ENCODE peak calls at places on chromosomes 4 and X, in seven cellular contexts. One of them, this sample, is unnamed.
A peak's percentile ranks its signal among the peaks of the same experiment; 100 is the strongest.

GRCh38 chr4:12679217-12679616 is 804.9 kb downstream of the RAB28 start:
- DNase-seq in tibial nerve: no peak
- DNase-seq in A549: no peak
- DNase-seq in H1: no peak
- DNase-seq in esophagus muscularis mucosa: no peak
- DNase-seq in stomach: no peak
- DNase-seq in upper lobe of left lung: no peak
- DNase-seq in this sample: no peak

GRCh38 chrX:17414839-17415238 is 39.8 kb downstream of the NHS start:
- DNase-seq in tibial nerve: no peak
- DNase-seq in A549: no peak
- DNase-seq in H1: no peak
- DNase-seq in esophagus muscularis mucosa: no peak
- DNase-seq in stomach: peak; percentile 50
- DNase-seq in upper lobe of left lung: no peak
- DNase-seq in this sample: peak; percentile 18

GRCh38 chr4:78446607-78447006 is 105.0 kb upstream of the ANXA3 start:
- DNase-seq in tibial nerve: no peak
- DNase-seq in A549: no peak
- DNase-seq in H1: no peak
- DNase-seq in esophagus muscularis mucosa: no peak
- DNase-seq in stomach: no peak
- DNase-seq in upper lobe of left lung: no peak
- DNase-seq in this sample: no peak

GRCh38 chr4:120304801-120305200 is 238.2 kb upstream of the MAD2L1 start:
- DNase-seq in tibial nerve: no peak
- DNase-seq in A549: no peak
- DNase-seq in H1: no peak
- DNase-seq in esophagus muscularis mucosa: no peak
- DNase-seq in stomach: no peak
- DNase-seq in upper lobe of left lung: no peak
- DNase-seq in this sample: no peak

GRCh38 chr4:112318239-112319142 is 21.3 kb downstream of the ALPK1 start:
- DNase-seq in tibial nerve: no peak
- DNase-seq in A549: no peak
- DNase-seq in H1: no peak
- DNase-seq in esophagus muscularis mucosa: peak; percentile 68
- DNase-seq in stomach: no peak
- DNase-seq in upper lobe of left lung: no peak
- DNase-seq in this sample: no peak

GRCh38 chr4:109440948-109441347 is 7.3 kb downstream of the SEC24B start:
- DNase-seq in tibial nerve: no peak
- DNase-seq in A549: no peak
- DNase-seq in H1: no peak
- DNase-seq in esophagus muscularis mucosa: no peak
- DNase-seq in stomach: no peak
- DNase-seq in upper lobe of left lung: no peak
- DNase-seq in this sample: no peak

GRCh38 chr4:7480423-7480822 is 45.7 kb upstream of the PSAPL1 start:
- DNase-seq in tibial nerve: no peak
- DNase-seq in A549: no peak
- DNase-seq in H1: no peak
- DNase-seq in esophagus muscularis mucosa: no peak
- DNase-seq in stomach: no peak
- DNase-seq in upper lobe of left lung: no peak
- DNase-seq in this sample: no peak

GRCh38 chrX:39167791-39168190 is 366.5 kb downstream of the MID1IP1 start:
- DNase-seq in tibial nerve: no peak
- DNase-seq in A549: no peak
- DNase-seq in H1: no peak
- DNase-seq in esophagus muscularis mucosa: no peak
- DNase-seq in stomach: no peak
- DNase-seq in upper lobe of left lung: no peak
- DNase-seq in this sample: no peak

GRCh38 chr4:80219301-80220025 is 22.2 kb downstream of the PRDM8 start:
- DNase-seq in tibial nerve: no peak
- DNase-seq in A549: no peak
- DNase-seq in H1: no peak
- DNase-seq in esophagus muscularis mucosa: no peak
- DNase-seq in stomach: no peak
- DNase-seq in upper lobe of left lung: no peak
- DNase-seq in this sample: no peak

GRCh38 chr4:2291705-2292651 is 30.1 kb upstream of the MXD4 start:
- DNase-seq in tibial nerve: no peak
- DNase-seq in A549: no peak
- DNase-seq in H1: no peak
- DNase-seq in esophagus muscularis mucosa: no peak
- DNase-seq in stomach: no peak
- DNase-seq in upper lobe of left lung: peak; percentile 11
- DNase-seq in this sample: peak; percentile 25

GRCh38 chrX:123550829-123551228 is 182.0 kb downstream of the THOC2 start:
- DNase-seq in tibial nerve: no peak
- DNase-seq in A549: no peak
- DNase-seq in H1: no peak
- DNase-seq in esophagus muscularis mucosa: no peak
- DNase-seq in stomach: no peak
- DNase-seq in upper lobe of left lung: no peak
- DNase-seq in this sample: no peak
- TF ChIP-seq EP300 in tibial nerve: no peak
- TF ChIP-seq EP300 in A549: no peak
- TF ChIP-seq EP300 in H1: no peak
- TF ChIP-seq EP300 in esophagus muscularis mucosa: no peak
- TF ChIP-seq EP300 in stomach: no peak
- TF ChIP-seq EP300 in upper lobe of left lung: no peak
- TF ChIP-seq EP300 in this sample: no peak

DNA sequence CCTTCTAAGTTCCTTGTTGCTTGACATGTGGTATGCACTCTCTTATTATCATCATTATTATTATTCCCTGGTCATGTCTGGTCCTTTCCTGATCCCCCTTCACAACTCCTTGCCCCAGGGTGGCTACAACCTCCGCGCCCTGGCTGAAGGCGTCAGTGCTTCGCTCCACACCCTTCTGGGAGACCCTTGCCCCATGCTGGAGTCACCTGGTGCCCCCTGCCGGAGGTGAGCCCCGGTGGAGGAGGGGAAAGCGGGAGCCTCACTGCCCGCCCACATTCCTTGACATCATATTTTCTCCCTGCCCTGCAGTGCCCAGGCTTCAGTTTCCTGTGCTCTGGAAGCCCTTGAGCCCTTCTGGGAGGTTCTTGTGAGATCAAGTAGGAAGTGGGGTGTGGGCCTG is 11.0 kb upstream of the ERAS start:
- DNase-seq in tibial nerve: no peak
- DNase-seq in A549: no peak
- DNase-seq in H1: no peak
- DNase-seq in esophagus muscularis mucosa: no peak
- DNase-seq in stomach: no peak
- DNase-seq in upper lobe of left lung: no peak
- DNase-seq in this sample: no peak
- TF ChIP-seq CTCF in tibial nerve: no peak
- TF ChIP-seq CTCF in A549: no peak
- TF ChIP-seq CTCF in H1: no peak
- TF ChIP-seq CTCF in esophagus muscularis mucosa: no peak
- TF ChIP-seq CTCF in stomach: no peak
- TF ChIP-seq CTCF in upper lobe of left lung: no peak
- TF ChIP-seq CTCF in this sample: no peak

GRCh38 chrX:10617964-10618342 is 2.4 kb downstream of the MID1 start:
- DNase-seq in tibial nerve: no peak
- DNase-seq in A549: peak; percentile 52
- DNase-seq in H1: no peak
- DNase-seq in esophagus muscularis mucosa: no peak
- DNase-seq in stomach: peak; percentile 26
- DNase-seq in upper lobe of left lung: no peak
- DNase-seq in this sample: no peak

GRCh38 chrX:10619311-10620015 is 922 bp downstream of the MID1 start:
- DNase-seq in tibial nerve: no peak
- DNase-seq in A549: no peak
- DNase-seq in H1: no peak
- DNase-seq in esophagus muscularis mucosa: no peak
- DNase-seq in stomach: no peak
- DNase-seq in upper lobe of left lung: no peak
- DNase-seq in this sample: no peak

GRCh38 chrX:10622197-10622596 is 1.8 kb upstream of the MID1 start:
- DNase-seq in tibial nerve: no peak
- DNase-seq in A549: no peak
- DNase-seq in H1: no peak
- DNase-seq in esophagus muscularis mucosa: no peak
- DNase-seq in stomach: no peak
- DNase-seq in upper lobe of left lung: no peak
- DNase-seq in this sample: no peak

GRCh38 chrX:10618911-10619310 is 1.5 kb downstream of the MID1 start:
- DNase-seq in tibial nerve: no peak
- DNase-seq in A549: no peak
- DNase-seq in H1: no peak
- DNase-seq in esophagus muscularis mucosa: no peak
- DNase-seq in stomach: no peak
- DNase-seq in upper lobe of left lung: no peak
- DNase-seq in this sample: no peak

DNA sequence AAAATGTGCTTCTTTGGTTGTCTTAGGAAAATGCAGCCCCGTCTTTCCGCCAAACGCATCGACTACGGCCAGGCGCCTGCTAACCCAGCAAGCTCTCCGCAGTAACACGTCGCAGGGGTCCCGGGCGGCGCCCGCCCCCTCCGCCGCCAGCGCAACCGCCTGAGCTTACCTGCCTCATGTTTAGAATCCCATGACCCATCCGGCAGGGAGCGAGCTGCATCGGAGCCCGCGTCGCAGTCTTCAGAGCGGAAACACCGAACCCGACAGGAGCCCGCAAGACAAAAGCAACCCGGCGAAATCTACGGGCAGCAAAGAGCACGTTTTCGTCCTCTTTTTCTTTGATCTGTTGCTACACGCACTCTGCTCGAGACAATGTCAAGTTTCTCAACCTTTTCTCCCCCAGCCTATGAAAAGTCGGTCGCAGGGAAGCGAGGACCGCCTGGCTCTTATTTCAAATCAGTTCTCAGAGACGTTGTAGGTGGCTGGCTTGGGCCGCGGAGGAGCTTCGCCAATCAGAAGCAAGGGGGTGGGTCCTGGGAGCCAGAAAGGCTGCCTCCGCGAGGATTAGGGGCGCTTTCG is at the start of gene MID1:
- DNase-seq in tibial nerve: peak; percentile 59
- DNase-seq in A549: peak; percentile 68
- DNase-seq in H1: no peak
- DNase-seq in esophagus muscularis mucosa: no peak
- DNase-seq in stomach: peak; percentile 66
- DNase-seq in upper lobe of left lung: peak; percentile 76
- DNase-seq in this sample: peak; percentile 74
- TF ChIP-seq EP300 in tibial nerve: no peak
- TF ChIP-seq EP300 in A549: no peak
- TF ChIP-seq EP300 in H1: no peak
- TF ChIP-seq EP300 in esophagus muscularis mucosa: no peak
- TF ChIP-seq EP300 in stomach: no peak
- TF ChIP-seq EP300 in upper lobe of left lung: no peak
- TF ChIP-seq EP300 in this sample: no peak

GRCh38 chrX:77771601-77772000 is 14.4 kb downstream of the ATRX start:
- DNase-seq in tibial nerve: no peak
- DNase-seq in A549: no peak
- DNase-seq in H1: no peak
- DNase-seq in esophagus muscularis mucosa: no peak
- DNase-seq in stomach: no peak
- DNase-seq in upper lobe of left lung: no peak
- DNase-seq in this sample: no peak

GRCh38 chrX:77768787-77769186 is 17.2 kb downstream of the ATRX start:
- DNase-seq in tibial nerve: no peak
- DNase-seq in A549: no peak
- DNase-seq in H1: no peak
- DNase-seq in esophagus muscularis mucosa: no peak
- DNase-seq in stomach: no peak
- DNase-seq in upper lobe of left lung: no peak
- DNase-seq in this sample: no peak
- TF ChIP-seq CTCF in tibial nerve: no peak
- TF ChIP-seq CTCF in A549: no peak
- TF ChIP-seq CTCF in H1: no peak
- TF ChIP-seq CTCF in esophagus muscularis mucosa: no peak
- TF ChIP-seq CTCF in stomach: no peak
- TF ChIP-seq CTCF in upper lobe of left lung: no peak
- TF ChIP-seq CTCF in this sample: no peak

GRCh38 chr4:183738081-183738673 is 79.1 kb downstream of the TRAPPC11 start:
- DNase-seq in tibial nerve: no peak
- DNase-seq in A549: no peak
- DNase-seq in H1: no peak
- DNase-seq in esophagus muscularis mucosa: no peak
- DNase-seq in stomach: no peak
- DNase-seq in upper lobe of left lung: no peak
- DNase-seq in this sample: no peak
- TF ChIP-seq EP300 in tibial nerve: no peak
- TF ChIP-seq EP300 in A549: no peak
- TF ChIP-seq EP300 in H1: no peak
- TF ChIP-seq EP300 in esophagus muscularis mucosa: no peak
- TF ChIP-seq EP300 in stomach: no peak
- TF ChIP-seq EP300 in upper lobe of left lung: no peak
- TF ChIP-seq EP300 in this sample: no peak

GRCh38 chrX:27619975-27620374 is 29.8 kb downstream of the DCAF8L2 start:
- DNase-seq in tibial nerve: no peak
- DNase-seq in A549: no peak
- DNase-seq in H1: no peak
- DNase-seq in esophagus muscularis mucosa: no peak
- DNase-seq in stomach: no peak
- DNase-seq in upper lobe of left lung: no peak
- DNase-seq in this sample: no peak
- TF ChIP-seq CTCF in tibial nerve: peak; percentile 23
- TF ChIP-seq CTCF in A549: peak; percentile 43
- TF ChIP-seq CTCF in H1: no peak
- TF ChIP-seq CTCF in esophagus muscularis mucosa: no peak
- TF ChIP-seq CTCF in stomach: no peak
- TF ChIP-seq CTCF in upper lobe of left lung: no peak
- TF ChIP-seq CTCF in this sample: no peak

This sample was measured in ovary.